ENCODE peak calls at places on chromosome 10, in five cellular contexts. N is HCT116, U is DND-41, L is GM12878, F is lung. I is an unnamed sample.

GRCh38 chr10:131274883-131275282 is 36.6 kb downstream of the TCERG1L start:
- DNase-seq in L (no peak), N (no peak), F (no peak), U (no peak), I (no peak)

GRCh38 chr10:71419002-71419540 is 22.4 kb downstream of the CDH23 start:
- DNase-seq in N (no peak), U (no peak), L (no peak), F (no peak), I (no peak)

GRCh38 chr10:30047924-30048531 is 11.4 kb downstream of the JCAD start:
- DNase-seq in F (no peak), U (no peak), N (no peak), L (no peak), I (peak; percentile 30)

GRCh38 chr10:104441601-104442000 is 88.0 kb downstream of the CFAP58 start:
- DNase-seq in N (no peak), U (no peak), L (no peak), F (no peak), I (no peak)

GRCh38 chr10:29501692-29502091 is 133.1 kb downstream of the SVIL start:
- DNase-seq in N (peak; percentile 59), F (no peak), L (no peak), U (no peak), I (no peak)

GRCh38 chr10:100934084-100934659 is 21.4 kb downstream of the SLF2 start:
- DNase-seq in F (no peak), N (no peak), U (no peak), L (no peak), I (no peak)

GRCh38 chr10:23535381-23535780 is 96.5 kb downstream of the OTUD1 start:
- DNase-seq in L (no peak), U (no peak), N (no peak), F (no peak), I (no peak)

GRCh38 chr10:124220547-124220946 is 127.1 kb upstream of the CHST15 start:
- DNase-seq in F (no peak), U (no peak), N (no peak), L (no peak), I (no peak)

GRCh38 chr10:126247454-126247975 is 140.8 kb downstream of the ADAM12 start:
- DNase-seq in N (no peak), U (no peak), F (peak; percentile 69), L (no peak), I (no peak)

GRCh38 chr10:17673517-17674051 is 29.6 kb downstream of the STAM start:
- DNase-seq in U (no peak), L (no peak), F (no peak), N (peak; percentile 73), I (no peak)

GRCh38 chr10:124701881-124702656 is 42.1 kb downstream of the FAM53B start:
- DNase-seq in L (no peak), N (no peak), F (no peak), U (no peak), I (no peak)

GRCh38 chr10:24790599-24790998 is 66.9 kb upstream of the ARHGAP21 start:
- DNase-seq in U (no peak), N (no peak), L (no peak), F (no peak), I (no peak)

GRCh38 chr10:18918545-18918944 is 130.1 kb upstream of the MALRD1 start:
- DNase-seq in U (no peak), F (no peak), L (no peak), N (no peak), I (no peak)

GRCh38 chr10:72006026-72006425 is 41.8 kb downstream of the CHST3 start:
- DNase-seq in U (no peak), L (no peak), F (no peak), N (no peak), I (no peak)

GRCh38 chr10:44911951-44912350 is 814 bp downstream of the TMEM72 start:
- DNase-seq in U (no peak), N (no peak), F (no peak), L (no peak), I (no peak)

GRCh38 chr10:25113231-25114035 is 61.4 kb upstream of the GPR158 start:
- DNase-seq in N (peak; percentile 72), L (no peak), F (peak; percentile 74), U (peak; percentile 51), I (peak; percentile 2)

GRCh38 chr10:103231047-103231551 is 14.6 kb upstream of the RPEL1 start:
- DNase-seq in F (peak; percentile 50), N (peak; percentile 49), L (no peak), U (no peak), I (no peak)

GRCh38 chr10:5570007-5570655 is 45.4 kb downstream of the CALML3 start:
- DNase-seq in U (no peak), L (no peak), N (no peak), F (no peak), I (no peak)

GRCh38 chr10:78950656-78951587 is 117.8 kb upstream of the ZMIZ1 start:
- DNase-seq in F (no peak), L (no peak), N (no peak), U (no peak), I (no peak)

GRCh38 chr10:131475803-131476202 is 164.3 kb upstream of the TCERG1L start:
- DNase-seq in U (no peak), L (no peak), N (no peak), F (no peak), I (no peak)

GRCh38 chr10:125060038-125060437 is 100.3 kb downstream of the CTBP2 start:
- DNase-seq in U (no peak), L (no peak), F (no peak), N (no peak), I (no peak)

GRCh38 chr10:78292987-78293865 is 259.6 kb downstream of the RPS24 start:
- DNase-seq in L (no peak), N (no peak), F (no peak), U (no peak), I (no peak)

GRCh38 chr10:88865281-88865876 is 13.7 kb upstream of the ANKRD22 start:
- DNase-seq in F (no peak), N (no peak), L (no peak), U (no peak), I (no peak)

GRCh38 chr10:103614511-103615158 is 121.1 kb downstream of the NEURL1 start:
- DNase-seq in N (no peak), U (no peak), F (no peak), L (no peak), I (no peak)

GRCh38 chr10:132912685-132913558 is 29.4 kb downstream of the CFAP46 start:
- DNase-seq in F (no peak), L (no peak), N (no peak), U (no peak), I (no peak)

GRCh38 chr10:83332695-83333094 is 806.6 kb upstream of the GHITM start:
- DNase-seq in L (no peak), U (no peak), N (no peak), F (no peak), I (no peak)

GRCh38 chr10:79442171-79443040 is 3.0 kb downstream of the ZCCHC24 start:
- DNase-seq in L (no peak), F (no peak), U (no peak), N (no peak), I (no peak)

GRCh38 chr10:133257489-133258065 is 19.1 kb downstream of the ADAM8 start:
- DNase-seq in F (peak; percentile 80), U (no peak), N (no peak), L (no peak), I (no peak)

GRCh38 chr10:102710604-102711003 is 3.6 kb downstream of the ARL3 start:
- DNase-seq in U (no peak), F (no peak), N (no peak), L (no peak), I (no peak)

DNA sequence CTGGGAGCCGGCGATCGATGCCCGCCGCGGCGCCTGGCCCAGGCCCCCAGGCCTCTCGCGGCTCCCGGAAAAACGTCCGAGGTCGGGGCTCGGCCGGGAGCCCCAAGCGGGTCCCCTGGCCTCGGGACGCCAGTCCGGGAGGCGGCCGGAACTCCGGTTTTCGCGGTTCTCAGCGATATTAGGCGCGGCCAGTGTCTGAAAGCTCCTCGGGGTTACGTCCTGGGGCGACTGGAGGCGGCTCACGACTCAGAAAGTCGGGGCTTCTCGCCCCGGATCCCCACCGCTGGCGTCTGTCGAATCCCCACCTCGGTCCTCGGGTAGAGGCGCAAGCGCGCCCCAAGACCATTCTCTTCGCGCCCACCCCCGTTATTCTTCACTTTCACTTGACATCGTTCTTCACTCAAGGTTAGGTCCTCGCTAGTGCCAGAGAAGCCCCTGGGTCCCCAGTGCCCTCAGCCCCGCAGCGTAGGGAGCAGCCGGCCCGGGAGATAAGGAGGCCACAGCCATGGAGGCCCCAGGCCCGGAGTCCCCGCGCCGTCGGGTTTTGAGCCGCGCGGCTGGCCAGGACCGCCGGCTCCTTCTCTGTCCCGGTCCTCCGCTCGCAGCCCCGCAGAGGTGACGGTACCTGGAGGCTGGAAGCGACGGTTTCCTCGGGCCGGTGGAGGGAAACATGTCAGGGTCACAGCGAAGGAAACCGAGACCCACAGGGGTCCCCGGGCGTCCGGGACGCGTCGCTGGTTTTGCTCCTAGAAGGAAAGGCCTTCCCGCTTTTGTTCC is 35.2 kb upstream of the EBLN1 start:
- DNase-seq in F (peak; percentile 36), N (no peak), U (no peak), L (no peak), I (peak; percentile 44)
- H3K27ac ChIP-seq in F (peak overlapping the region; percentile 92), N (peak overlapping the region; percentile 70), U (no peak overlapping the region), L (peak overlapping the region; percentile 90), I (peak overlapping the region; percentile 87)

DNA sequence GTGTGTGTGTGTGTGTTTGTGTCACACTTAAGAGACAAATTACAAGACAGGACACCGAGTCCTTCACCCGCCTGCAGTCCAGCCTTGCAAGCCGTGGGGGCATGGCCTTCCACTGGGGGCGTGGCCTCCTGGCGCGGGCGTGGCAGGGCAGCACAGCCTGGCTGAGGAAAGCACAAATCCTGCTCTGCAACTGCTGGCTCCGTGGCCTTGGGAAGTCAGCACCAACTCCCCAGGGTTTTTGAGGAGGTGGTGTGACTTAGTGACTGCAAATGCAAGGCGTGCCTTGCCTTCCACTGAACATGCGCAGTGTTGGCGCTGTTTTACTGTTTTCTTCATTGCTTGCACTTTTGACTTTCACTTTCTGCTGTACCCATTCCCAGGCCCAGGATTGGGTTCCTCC is 12.9 kb upstream of the BMS1 start:
- DNase-seq in N (no peak), U (no peak), F (no peak), L (no peak), I (no peak)
- H3K4me3 ChIP-seq in N (no peak overlapping the region), U (no peak overlapping the region), F (no peak overlapping the region), L (no peak overlapping the region), I (no peak overlapping the region)

GRCh38 chr10:35432781-35433338 is 96.6 kb downstream of the CCNY start:
- DNase-seq in L (no peak), U (no peak), F (no peak), N (no peak), I (no peak)
- H3K9me3 ChIP-seq in L (no peaks in the 10 kb centered on the region), U (peaks cover 6% of the 10 kb centered on the region), F (no peaks in the 10 kb centered on the region), N (no peaks in the 10 kb centered on the region), I (peaks cover 10% of the 10 kb centered on the region)

GRCh38 chr10:20247858-20248257 is 431.6 kb downstream of the PLXDC2 start:
- DNase-seq in F (no peak), N (no peak), L (no peak), U (no peak), I (no peak)
- H3K27ac ChIP-seq in F (no peak overlapping the region), N (no peak overlapping the region), L (no peak overlapping the region), U (no peak overlapping the region), I (no peak overlapping the region)

DNA sequence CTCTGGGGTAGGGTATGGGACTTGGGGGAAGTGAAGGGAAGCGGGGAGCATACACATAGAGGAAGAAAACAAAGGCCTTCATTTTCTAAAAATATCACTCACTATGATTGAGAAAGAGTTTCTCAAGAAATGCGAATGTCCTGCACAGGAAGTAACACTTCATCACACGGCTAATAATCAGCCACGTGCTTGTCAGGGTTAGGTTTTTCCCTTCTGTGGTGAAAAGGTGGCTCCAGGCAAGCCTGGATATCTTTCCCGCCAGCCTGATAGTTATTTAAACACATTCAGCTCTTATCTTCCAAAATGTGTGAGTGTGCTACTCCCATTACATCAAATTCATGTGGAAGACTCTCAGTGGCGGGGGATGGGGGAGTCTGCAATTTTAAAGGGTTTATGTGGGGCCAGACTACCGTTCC is 166.4 kb upstream of the ADO start:
- DNase-seq in F (no peak), U (no peak), N (no peak), L (peak; percentile 77), I (no peak)
- H3K4me3 ChIP-seq in F (no peak overlapping the region), U (no peak overlapping the region), N (no peak overlapping the region), L (peak overlapping the region; percentile 12), I (peak overlapping the region; percentile 67)

I was measured in naive thymus-derived CD4-positive, alpha-beta T cell.